ENCODE peak calls at places on chromosomes 1 and 21, in eight cellular contexts. B is breast epithelium, X is lower leg skin, Y is uterus, A is sigmoid colon, Q is K562, S is gastrocnemius medialis, V is body of pancreas. L is an unnamed sample.

GRCh38 chr1:68819190-68819829 is 322.4 kb upstream of the DEPDC1 start:
- DNase-seq in Y (no peak), Q (no peak), A (no peak), B (no peak), V (no peak), X (no peak), S (no peak), L (peak; percentile 1)

GRCh38 chr21:39001341-39001740 is 181.9 kb downstream of the PSMG1 start:
- DNase-seq in Y (no peak), B (no peak), S (no peak), A (no peak), Q (no peak), X (no peak), V (no peak), L (no peak)

GRCh38 chr1:66464802-66465201 is 69.2 kb upstream of the SGIP1 start:
- DNase-seq in Y (no peak), S (no peak), Q (no peak), X (no peak), B (no peak), V (no peak), A (no peak), L (no peak)

GRCh38 chr1:227707807-227708206 is 27.3 kb downstream of the JMJD4 start:
- DNase-seq in X (no peak), Y (no peak), A (no peak), B (no peak), Q (no peak), S (no peak), V (no peak), L (no peak)

GRCh38 chr1:202709276-202710041 is 795 bp downstream of the SYT2 start:
- DNase-seq in Q (peak; percentile 46), A (peak; percentile 49), Y (no peak), V (no peak), X (peak; percentile 68), B (no peak), S (no peak), L (no peak)

GRCh38 chr1:182164273-182164672 is 102.8 kb upstream of the ZNF648 start:
- DNase-seq in B (no peak), S (peak; percentile 43), A (no peak), X (no peak), V (no peak), Y (no peak), Q (no peak), L (no peak)

GRCh38 chr1:48777219-48777895 is 666 bp upstream of the BEND5 start:
- DNase-seq in S (no peak), Q (no peak), B (no peak), X (no peak), A (no peak), V (peak; percentile 30), Y (no peak), L (no peak)

GRCh38 chr1:73887412-73887811 is 310.6 kb downstream of the LRRIQ3 start:
- DNase-seq in B (no peak), Y (no peak), S (no peak), V (no peak), X (no peak), Q (no peak), A (no peak), L (no peak)

GRCh38 chr1:206672011-206672688 is 12.6 kb upstream of the MAPKAPK2 start:
- DNase-seq in A (no peak), B (no peak), Y (no peak), S (no peak), Q (peak; percentile 76), V (no peak), X (no peak), L (no peak)

GRCh38 chr1:192545781-192546521 is 29.6 kb upstream of the RGS1 start:
- DNase-seq in A (no peak), X (no peak), Q (no peak), S (no peak), Y (no peak), V (no peak), B (no peak), L (no peak)

GRCh38 chr1:219086956-219087469 is 86.7 kb upstream of the LYPLAL1 start:
- DNase-seq in Q (no peak), S (no peak), X (no peak), V (no peak), Y (no peak), A (no peak), B (no peak), L (peak; percentile 10)

GRCh38 chr1:56709269-56709880 is 64.3 kb downstream of the PRKAA2 start:
- DNase-seq in Y (peak; percentile 13), B (no peak), Q (peak; percentile 40), S (no peak), X (no peak), V (no peak), A (no peak), L (peak; percentile 54)

GRCh38 chr1:32276328-32276727 is 15.6 kb upstream of the HDAC1 start:
- DNase-seq in B (no peak), A (no peak), V (no peak), S (no peak), Q (peak; percentile 45), X (no peak), Y (no peak), L (no peak)
- TF ChIP-seq POLR2A in B (no peak), A (no peak), V (no peak), S (no peak), Q (no peak), X (no peak), Y (no peak), L (no peak)

GRCh38 chr1:91404151-91405012 is at the start of gene HFM1:
- DNase-seq in A (peak; percentile 92), S (peak; percentile 68), X (peak; percentile 93), V (peak; percentile 68), Y (peak; percentile 84), B (peak; percentile 58), Q (peak; percentile 85), L (peak; percentile 90)
- TF ChIP-seq POLR2A in A (no peak), S (peak; percentile 53), X (no peak), V (peak; percentile 63), Y (peak; percentile 67), B (no peak), Q (peak; percentile 96), L (peak; percentile 61)

GRCh38 chr1:116164890-116165176 is 53.6 kb downstream of the MAB21L3 start:
- DNase-seq in Y (no peak), S (no peak), X (no peak), V (no peak), A (no peak), B (no peak), Q (no peak), L (no peak)

GRCh38 chr1:116163533-116163932 is 52.3 kb downstream of the MAB21L3 start:
- DNase-seq in V (no peak), X (no peak), Q (no peak), Y (no peak), B (no peak), S (no peak), A (no peak), L (no peak)

GRCh38 chr1:116165572-116165971 is 54.4 kb downstream of the MAB21L3 start:
- DNase-seq in S (peak; percentile 67), V (no peak), A (no peak), Q (no peak), B (no peak), Y (no peak), X (no peak), L (no peak)

GRCh38 chr1:116166011-116166571 is 54.9 kb downstream of the MAB21L3 start:
- DNase-seq in B (no peak), A (no peak), Y (no peak), Q (no peak), S (peak; percentile 26), V (no peak), X (no peak), L (no peak)

DNA sequence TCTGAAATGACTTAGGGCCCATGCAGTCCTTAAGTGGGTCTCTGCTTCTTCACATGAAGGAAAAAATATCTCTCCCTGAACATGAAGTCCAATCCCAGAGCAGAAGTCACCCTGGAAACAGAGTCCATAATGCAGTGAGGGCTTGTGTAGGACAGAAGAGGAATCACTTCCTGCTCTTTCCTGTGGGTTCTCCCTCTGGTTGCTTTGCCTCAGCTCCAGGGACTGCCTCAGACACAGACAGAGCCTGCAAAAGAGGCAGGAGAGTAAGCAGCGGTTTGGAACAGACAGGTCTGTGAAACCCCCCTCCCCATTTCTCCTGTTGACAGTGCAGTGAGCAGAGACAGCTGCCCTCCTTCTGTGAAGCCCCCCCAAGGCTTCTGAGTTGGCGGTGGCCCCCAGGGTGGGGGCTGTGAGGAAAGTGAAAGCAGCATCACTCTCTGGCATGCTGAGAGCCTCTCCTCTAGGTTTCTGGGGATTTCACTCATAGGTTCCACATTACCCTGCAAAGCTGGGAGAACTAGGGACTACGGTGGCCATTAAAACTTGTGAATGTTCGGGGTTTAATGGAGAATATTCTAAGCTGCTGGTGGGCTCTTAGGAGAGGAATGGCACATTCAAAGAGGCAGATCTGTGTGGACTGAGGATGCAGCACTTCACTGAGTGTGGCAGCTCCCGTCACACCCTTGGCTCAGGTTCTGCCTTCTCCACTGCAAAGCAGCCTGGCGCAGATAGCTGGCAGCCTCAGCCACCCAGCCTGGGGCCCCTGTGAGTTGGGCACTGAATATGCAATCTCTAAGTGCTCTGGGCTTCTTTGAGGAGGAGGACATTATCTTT is 53.1 kb downstream of the MAB21L3 start:
- DNase-seq in B (no peak), X (no peak), Q (no peak), V (no peak), A (no peak), Y (no peak), S (peak; percentile 22), L (no peak)
- TF ChIP-seq POLR2A in B (no peak), X (no peak), Q (no peak), V (no peak), A (no peak), Y (no peak), S (no peak), L (no peak)

GRCh38 chr1:225657462-225657989 is 4.6 kb upstream of the ENAH start:
- DNase-seq in Y (peak; percentile 54), B (no peak), A (no peak), S (no peak), V (no peak), X (no peak), Q (no peak), L (no peak)

GRCh38 chr1:225654277-225654597 is 1.3 kb upstream of the ENAH start:
- DNase-seq in Q (no peak), V (no peak), Y (no peak), B (no peak), A (no peak), X (no peak), S (no peak), L (no peak)

GRCh38 chr1:225654688-225655508 is 2.0 kb upstream of the ENAH start:
- DNase-seq in Y (no peak), A (no peak), X (no peak), B (no peak), V (no peak), Q (no peak), S (peak; percentile 45), L (no peak)

GRCh38 chr1:225653463-225654276 is 747 bp upstream of the ENAH start:
- DNase-seq in Q (no peak), X (peak; percentile 95), Y (peak; percentile 88), V (peak; percentile 73), A (peak; percentile 93), B (peak; percentile 78), S (peak; percentile 85), L (peak; percentile 15)

DNA sequence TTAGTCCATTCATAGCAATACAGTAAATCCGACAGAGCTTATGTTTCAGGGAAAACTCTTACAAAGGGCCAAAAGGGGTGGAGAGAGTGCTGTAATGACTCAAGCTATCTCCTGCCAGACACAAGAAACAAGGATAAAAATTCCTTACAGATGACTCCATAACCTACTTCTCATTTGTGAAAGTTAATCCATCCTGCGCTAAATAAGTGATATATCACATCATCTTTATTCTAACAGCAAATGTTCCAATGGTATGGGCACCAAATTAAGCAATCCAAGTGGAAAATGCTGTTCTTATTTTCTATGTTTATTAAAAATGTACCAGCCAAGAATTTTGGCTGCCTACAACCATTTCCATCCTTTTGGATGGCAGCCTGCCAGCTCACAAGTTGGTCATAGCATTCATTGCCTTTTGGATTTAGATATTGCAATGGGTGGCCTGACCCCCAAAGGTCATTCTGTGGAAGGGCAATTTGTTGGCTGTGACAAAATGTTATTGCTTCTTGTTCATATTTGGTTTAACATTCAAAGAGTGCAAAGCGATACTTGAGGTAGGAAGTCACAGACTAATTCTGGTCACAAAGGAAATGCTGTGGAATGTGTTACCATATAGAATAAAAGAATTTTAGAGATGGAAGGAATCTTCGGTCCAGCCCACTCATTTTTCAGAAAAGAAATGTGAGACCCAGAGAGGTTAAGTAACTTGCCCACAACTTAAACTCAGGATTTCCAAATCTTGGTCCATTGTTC is 2.8 kb upstream of the ENAH start:
- DNase-seq in V (peak; percentile 59), Y (peak; percentile 80), S (peak; percentile 51), X (peak; percentile 86), A (peak; percentile 86), B (no peak), Q (no peak), L (peak; percentile 23)
- TF ChIP-seq POLR2A in V (no peak), Y (no peak), S (no peak), X (no peak), A (no peak), B (no peak), Q (no peak), L (no peak)

L was measured in erythroblast.